ENCODE peak calls at places on chromosomes 4 and X, in nine cellular contexts. One of them, this sample, is unnamed.

GRCh38 chr4:4803216-4803903 is 56.1 kb upstream of the MSX1 start:
- DNase-seq in heart left ventricle: no peak
- DNase-seq in uterus: no peak
- DNase-seq in suprapubic skin: no peak
- DNase-seq in tibial nerve: no peak
- DNase-seq in body of pancreas: no peak
- DNase-seq in esophagus muscularis mucosa: no peak
- DNase-seq in breast epithelium: no peak
- DNase-seq in right lobe of liver: no peak
- DNase-seq in this sample: no peak

GRCh38 chrX:19566359-19567141 is 51.2 kb upstream of the MAP3K15 start:
- DNase-seq in heart left ventricle: no peak
- DNase-seq in uterus: no peak
- DNase-seq in suprapubic skin: no peak
- DNase-seq in tibial nerve: no peak
- DNase-seq in body of pancreas: peak
- DNase-seq in esophagus muscularis mucosa: no peak
- DNase-seq in breast epithelium: no peak
- DNase-seq in right lobe of liver: no peak
- DNase-seq in this sample: no peak

GRCh38 chr4:72118017-72118416 is 86.2 kb downstream of the NPFFR2 start:
- DNase-seq in heart left ventricle: no peak
- DNase-seq in uterus: no peak
- DNase-seq in suprapubic skin: no peak
- DNase-seq in tibial nerve: no peak
- DNase-seq in body of pancreas: no peak
- DNase-seq in esophagus muscularis mucosa: no peak
- DNase-seq in breast epithelium: no peak
- DNase-seq in right lobe of liver: no peak
- DNase-seq in this sample: no peak

GRCh38 chr4:153748378-153748777 is 11.4 kb downstream of the RNF175 start:
- DNase-seq in heart left ventricle: peak
- DNase-seq in uterus: no peak
- DNase-seq in suprapubic skin: no peak
- DNase-seq in tibial nerve: no peak
- DNase-seq in body of pancreas: peak
- DNase-seq in esophagus muscularis mucosa: no peak
- DNase-seq in breast epithelium: no peak
- DNase-seq in right lobe of liver: no peak
- DNase-seq in this sample: no peak

GRCh38 chr4:90582087-90582486 is 454.9 kb downstream of the CCSER1 start:
- DNase-seq in heart left ventricle: no peak
- DNase-seq in uterus: no peak
- DNase-seq in suprapubic skin: no peak
- DNase-seq in tibial nerve: no peak
- DNase-seq in body of pancreas: no peak
- DNase-seq in esophagus muscularis mucosa: no peak
- DNase-seq in breast epithelium: no peak
- DNase-seq in right lobe of liver: no peak
- DNase-seq in this sample: no peak

GRCh38 chr4:154743683-154744340 is at the start of gene LRAT:
- DNase-seq in heart left ventricle: peak
- DNase-seq in uterus: no peak
- DNase-seq in suprapubic skin: no peak
- DNase-seq in tibial nerve: no peak
- DNase-seq in body of pancreas: peak
- DNase-seq in esophagus muscularis mucosa: no peak
- DNase-seq in breast epithelium: peak
- DNase-seq in right lobe of liver: peak
- DNase-seq in this sample: no peak

GRCh38 chr4:21962691-21963090 is 14.1 kb upstream of the KCNIP4 start:
- DNase-seq in heart left ventricle: no peak
- DNase-seq in uterus: no peak
- DNase-seq in suprapubic skin: no peak
- DNase-seq in tibial nerve: no peak
- DNase-seq in body of pancreas: no peak
- DNase-seq in esophagus muscularis mucosa: no peak
- DNase-seq in breast epithelium: no peak
- DNase-seq in right lobe of liver: no peak
- DNase-seq in this sample: no peak

GRCh38 chrX:111829345-111829744 is 46.6 kb upstream of the TRPC5OS start:
- DNase-seq in heart left ventricle: no peak
- DNase-seq in uterus: no peak
- DNase-seq in suprapubic skin: no peak
- DNase-seq in tibial nerve: no peak
- DNase-seq in body of pancreas: no peak
- DNase-seq in esophagus muscularis mucosa: no peak
- DNase-seq in breast epithelium: no peak
- DNase-seq in right lobe of liver: no peak
- DNase-seq in this sample: no peak

GRCh38 chr4:85952518-85952917 is 407.3 kb downstream of the MAPK10 start:
- DNase-seq in heart left ventricle: no peak
- DNase-seq in uterus: no peak
- DNase-seq in suprapubic skin: no peak
- DNase-seq in tibial nerve: no peak
- DNase-seq in body of pancreas: no peak
- DNase-seq in esophagus muscularis mucosa: no peak
- DNase-seq in breast epithelium: no peak
- DNase-seq in right lobe of liver: no peak
- DNase-seq in this sample: no peak

GRCh38 chrX:64642482-64642881 is 247.2 kb upstream of the MTMR8 start:
- DNase-seq in heart left ventricle: no peak
- DNase-seq in uterus: no peak
- DNase-seq in suprapubic skin: no peak
- DNase-seq in tibial nerve: no peak
- DNase-seq in body of pancreas: no peak
- DNase-seq in esophagus muscularis mucosa: no peak
- DNase-seq in breast epithelium: no peak
- DNase-seq in right lobe of liver: no peak
- DNase-seq in this sample: no peak

GRCh38 chrX:9611436-9612145 is 146.7 kb downstream of the TBL1X start:
- DNase-seq in heart left ventricle: no peak
- DNase-seq in uterus: no peak
- DNase-seq in suprapubic skin: no peak
- DNase-seq in tibial nerve: no peak
- DNase-seq in body of pancreas: no peak
- DNase-seq in esophagus muscularis mucosa: no peak
- DNase-seq in breast epithelium: no peak
- DNase-seq in right lobe of liver: peak
- DNase-seq in this sample: no peak

GRCh38 chr4:147683172-147683571 is 791 bp downstream of the PRMT9 start:
- DNase-seq in heart left ventricle: no peak
- DNase-seq in uterus: no peak
- DNase-seq in suprapubic skin: no peak
- DNase-seq in tibial nerve: peak
- DNase-seq in body of pancreas: peak
- DNase-seq in esophagus muscularis mucosa: no peak
- DNase-seq in breast epithelium: no peak
- DNase-seq in right lobe of liver: peak
- DNase-seq in this sample: no peak

GRCh38 chr4:159052315-159052714 is 50.6 kb upstream of the RAPGEF2 start:
- DNase-seq in heart left ventricle: no peak
- DNase-seq in uterus: no peak
- DNase-seq in suprapubic skin: no peak
- DNase-seq in tibial nerve: no peak
- DNase-seq in body of pancreas: no peak
- DNase-seq in esophagus muscularis mucosa: no peak
- DNase-seq in breast epithelium: no peak
- DNase-seq in right lobe of liver: no peak
- DNase-seq in this sample: no peak

GRCh38 chrX:150364347-150365050 is 1.4 kb downstream of the MAMLD1 start:
- DNase-seq in heart left ventricle: no peak
- DNase-seq in uterus: no peak
- DNase-seq in suprapubic skin: no peak
- DNase-seq in tibial nerve: peak
- DNase-seq in body of pancreas: peak
- DNase-seq in esophagus muscularis mucosa: no peak
- DNase-seq in breast epithelium: no peak
- DNase-seq in right lobe of liver: peak
- DNase-seq in this sample: no peak

GRCh38 chr4:144910753-144911152 is 187.2 kb downstream of the ANAPC10 start:
- DNase-seq in heart left ventricle: no peak
- DNase-seq in uterus: no peak
- DNase-seq in suprapubic skin: no peak
- DNase-seq in tibial nerve: no peak
- DNase-seq in body of pancreas: no peak
- DNase-seq in esophagus muscularis mucosa: no peak
- DNase-seq in breast epithelium: no peak
- DNase-seq in right lobe of liver: no peak
- DNase-seq in this sample: no peak

GRCh38 chr4:6926081-6926480 is 16.5 kb downstream of the TBC1D14 start:
- DNase-seq in heart left ventricle: no peak
- DNase-seq in uterus: no peak
- DNase-seq in suprapubic skin: no peak
- DNase-seq in tibial nerve: no peak
- DNase-seq in body of pancreas: peak
- DNase-seq in esophagus muscularis mucosa: no peak
- DNase-seq in breast epithelium: no peak
- DNase-seq in right lobe of liver: no peak
- DNase-seq in this sample: no peak

DNA sequence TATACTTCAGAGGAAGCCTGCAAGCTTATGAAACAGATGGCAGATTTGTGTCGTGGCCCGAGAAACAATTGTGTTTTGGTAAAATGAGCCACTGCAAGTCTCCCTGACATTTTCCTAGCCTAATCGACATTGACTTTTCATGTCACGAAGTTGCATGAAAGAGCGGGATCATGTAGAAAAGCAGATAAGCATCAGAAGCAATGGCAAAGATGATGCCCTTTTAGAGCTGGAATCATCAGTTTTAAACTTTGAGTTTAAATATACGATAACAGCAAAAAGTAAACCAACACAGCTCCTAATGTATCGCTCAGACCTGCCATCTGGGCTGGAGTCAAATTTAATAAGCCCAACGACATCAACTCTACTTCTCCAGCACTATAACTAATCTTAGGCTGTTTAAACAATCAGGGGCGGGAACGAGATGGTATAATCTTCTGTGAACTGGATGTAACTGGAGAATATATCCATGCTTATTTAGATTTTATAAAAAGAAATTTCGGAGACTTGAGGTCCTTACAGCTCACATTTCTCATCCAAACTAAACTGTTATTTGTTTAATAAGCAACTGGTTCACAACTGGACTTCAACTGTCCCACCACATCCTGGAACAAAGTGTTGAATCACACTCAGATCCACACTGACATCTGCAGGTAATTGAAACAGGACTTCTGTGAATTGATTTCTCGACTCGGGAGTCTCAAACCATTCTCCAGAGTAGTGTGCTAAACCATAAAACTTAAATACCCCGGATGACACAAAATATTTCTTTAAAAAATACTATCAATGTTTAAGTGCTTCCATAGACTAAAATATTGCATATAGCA is 95.1 kb upstream of the PLAC1 start:
- DNase-seq in heart left ventricle: no peak
- DNase-seq in uterus: no peak
- DNase-seq in suprapubic skin: no peak
- DNase-seq in tibial nerve: no peak
- DNase-seq in body of pancreas: no peak
- DNase-seq in esophagus muscularis mucosa: no peak
- DNase-seq in breast epithelium: no peak
- DNase-seq in right lobe of liver: no peak
- DNase-seq in this sample: no peak
- TF ChIP-seq POLR2A in heart left ventricle: no peak
- TF ChIP-seq POLR2A in uterus: no peak
- TF ChIP-seq POLR2A in suprapubic skin: no peak
- TF ChIP-seq POLR2A in tibial nerve: no peak
- TF ChIP-seq POLR2A in body of pancreas: no peak
- TF ChIP-seq POLR2A in esophagus muscularis mucosa: no peak
- TF ChIP-seq POLR2A in breast epithelium: no peak
- TF ChIP-seq POLR2A in right lobe of liver: no peak
- TF ChIP-seq POLR2A in this sample: no peak

GRCh38 chr4:79626102-79626501 is 218.1 kb upstream of the GK2 start:
- DNase-seq in heart left ventricle: no peak
- DNase-seq in uterus: no peak
- DNase-seq in suprapubic skin: no peak
- DNase-seq in tibial nerve: no peak
- DNase-seq in body of pancreas: no peak
- DNase-seq in esophagus muscularis mucosa: no peak
- DNase-seq in breast epithelium: no peak
- DNase-seq in right lobe of liver: no peak
- DNase-seq in this sample: no peak
- H3K4me3 ChIP-seq in heart left ventricle: no peak
- H3K4me3 ChIP-seq in uterus: no peak
- H3K4me3 ChIP-seq in suprapubic skin: peak
- H3K4me3 ChIP-seq in tibial nerve: peak
- H3K4me3 ChIP-seq in body of pancreas: no peak
- H3K4me3 ChIP-seq in esophagus muscularis mucosa: no peak
- H3K4me3 ChIP-seq in breast epithelium: peak
- H3K4me3 ChIP-seq in right lobe of liver: no peak
- H3K4me3 ChIP-seq in this sample: peak

DNA sequence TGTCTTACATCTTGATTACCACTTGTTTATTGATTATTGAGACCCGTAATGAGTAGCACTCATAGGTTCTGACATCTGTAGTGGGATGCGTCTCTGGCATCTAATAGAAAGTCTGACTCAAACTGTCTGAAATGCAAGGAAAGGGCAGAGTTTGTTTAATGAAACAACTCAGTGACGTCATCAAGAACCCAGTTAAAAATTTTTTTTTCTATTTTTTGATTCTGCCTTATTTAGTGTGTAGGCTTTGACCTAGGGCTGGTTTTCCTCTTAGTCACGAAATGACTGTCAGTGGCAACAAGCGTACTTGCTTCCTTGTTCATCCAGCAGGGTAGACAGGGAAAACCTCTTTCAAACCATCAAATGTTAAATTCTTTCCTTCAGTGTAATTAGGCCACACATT is 3.1 kb upstream of the CDKL5 start:
- DNase-seq in heart left ventricle: no peak
- DNase-seq in uterus: no peak
- DNase-seq in suprapubic skin: no peak
- DNase-seq in tibial nerve: no peak
- DNase-seq in body of pancreas: no peak
- DNase-seq in esophagus muscularis mucosa: no peak
- DNase-seq in breast epithelium: no peak
- DNase-seq in right lobe of liver: no peak
- DNase-seq in this sample: no peak
- TF ChIP-seq POLR2A in heart left ventricle: no peak
- TF ChIP-seq POLR2A in uterus: no peak
- TF ChIP-seq POLR2A in suprapubic skin: no peak
- TF ChIP-seq POLR2A in tibial nerve: no peak
- TF ChIP-seq POLR2A in body of pancreas: no peak
- TF ChIP-seq POLR2A in esophagus muscularis mucosa: no peak
- TF ChIP-seq POLR2A in breast epithelium: no peak
- TF ChIP-seq POLR2A in right lobe of liver: no peak
- TF ChIP-seq POLR2A in this sample: no peak

DNA sequence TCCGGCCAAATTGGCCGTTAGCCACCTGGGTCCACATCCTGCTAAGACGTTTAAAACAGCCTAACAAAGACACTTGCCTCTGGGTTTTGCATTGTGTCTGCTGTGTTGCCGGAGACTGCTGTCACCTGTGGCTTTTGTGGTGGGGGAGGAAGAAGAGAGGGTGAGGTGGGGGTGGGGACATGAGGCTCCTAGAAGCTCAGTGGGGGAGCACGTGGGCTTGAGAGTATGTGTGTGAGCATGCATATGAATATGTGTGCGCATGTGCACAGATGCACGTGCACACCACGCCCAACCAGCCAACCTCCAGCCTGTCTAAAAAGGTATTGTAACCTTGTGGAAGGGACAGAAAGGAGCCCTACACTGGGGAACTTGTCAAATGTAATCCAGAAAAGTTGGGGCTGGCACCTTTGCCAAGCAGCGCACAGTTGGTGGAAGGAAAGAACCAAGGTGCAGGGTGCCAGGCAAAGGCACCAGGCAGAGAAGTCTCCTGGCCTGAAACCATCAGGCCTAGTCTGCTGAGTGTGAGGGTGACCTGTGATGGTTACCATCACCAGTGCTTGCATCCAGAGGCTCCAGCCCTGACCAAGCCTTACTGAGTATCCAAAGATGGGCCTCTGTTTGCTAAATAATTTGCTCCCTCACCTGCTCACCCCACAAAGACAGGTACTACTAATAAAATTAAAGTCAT is 10.1 kb upstream of the SASH3 start:
- DNase-seq in heart left ventricle: no peak
- DNase-seq in uterus: no peak
- DNase-seq in suprapubic skin: no peak
- DNase-seq in tibial nerve: no peak
- DNase-seq in body of pancreas: peak
- DNase-seq in esophagus muscularis mucosa: no peak
- DNase-seq in breast epithelium: no peak
- DNase-seq in right lobe of liver: no peak
- DNase-seq in this sample: peak
- H3K4me3 ChIP-seq in heart left ventricle: no peak
- H3K4me3 ChIP-seq in uterus: no peak
- H3K4me3 ChIP-seq in suprapubic skin: no peak
- H3K4me3 ChIP-seq in tibial nerve: no peak
- H3K4me3 ChIP-seq in body of pancreas: no peak
- H3K4me3 ChIP-seq in esophagus muscularis mucosa: no peak
- H3K4me3 ChIP-seq in breast epithelium: no peak
- H3K4me3 ChIP-seq in right lobe of liver: no peak
- H3K4me3 ChIP-seq in this sample: no peak